ENCODE peak calls at places on chromosomes 13 and 19, in eight cellular contexts. V is putamen; I is stimulated activated CD8-positive, alpha-beta memory T cell treated with anti-CD3 and anti-CD28 coated beads, Interleukin-15, amount 100 ng/mL, for 1 hour; J is HT1080; C is AG09309; E is posterior cingulate gyrus; L is hepatocyte; M is GM23338. Z is an unnamed sample.

GRCh38 chr19:30733826-30734550 is 361.8 kb downstream of the ZNF536 start:
- DNase-seq in V (no peak), M (peak), I (no peak), J (no peak), L (peak), C (no peak), E (no peak), Z (no peak)

GRCh38 chr13:46738055-46738454 is 58.9 kb downstream of the ESD start:
- DNase-seq in J (no peak), M (no peak), E (no peak), V (no peak), I (no peak), C (no peak), L (no peak), Z (no peak)

GRCh38 chr19:4976412-4977298 is 7.7 kb downstream of the KDM4B start:
- DNase-seq in E (peak), M (peak), J (no peak), L (peak), C (peak), V (peak), I (no peak), Z (no peak)

GRCh38 chr13:99376132-99376531 is 68.9 kb upstream of the GPR183 start:
- DNase-seq in E (no peak), J (no peak), M (no peak), C (no peak), I (no peak), V (no peak), L (no peak), Z (no peak)

GRCh38 chr13:113917523-113918371 is 53.9 kb upstream of the GAS6 start:
- DNase-seq in E (no peak), L (no peak), C (no peak), J (no peak), I (no peak), V (no peak), M (no peak), Z (no peak)

GRCh38 chr13:113656015-113656588 is 1.9 kb downstream of the ATP4B start:
- DNase-seq in V (no peak), E (no peak), M (no peak), L (no peak), J (no peak), I (no peak), C (no peak), Z (no peak)

GRCh38 chr19:44792286-44792685 is 14.6 kb downstream of the CBLC start:
- DNase-seq in J (no peak), V (no peak), M (no peak), E (no peak), L (no peak), C (no peak), I (no peak), Z (no peak)

GRCh38 chr13:22285867-22286632 is 615.2 kb downstream of the FGF9 start:
- DNase-seq in C (no peak), J (no peak), I (no peak), L (no peak), V (no peak), M (no peak), E (no peak), Z (no peak)

GRCh38 chr13:71240906-71241305 is 626.1 kb downstream of the DACH1 start:
- DNase-seq in V (no peak), L (peak), J (no peak), C (no peak), I (no peak), E (no peak), M (peak), Z (no peak)

GRCh38 chr19:10565028-10565566 is 713 bp downstream of the KRI1 start:
- DNase-seq in I (no peak), C (no peak), M (peak), E (no peak), L (peak), V (no peak), J (peak), Z (no peak)

GRCh38 chr13:113936566-113936965 is 37.3 kb downstream of the C13orf46 start:
- DNase-seq in J (no peak), V (no peak), I (no peak), L (no peak), E (no peak), M (no peak), C (no peak), Z (no peak)

GRCh38 chr19:1156830-1157615 is 17.0 kb downstream of the SBNO2 start:
- DNase-seq in L (no peak), V (no peak), I (no peak), M (no peak), E (no peak), C (no peak), J (no peak), Z (no peak)

GRCh38 chr19:1999856-2000515 is 15.5 kb downstream of the BTBD2 start:
- DNase-seq in E (no peak), M (no peak), J (no peak), C (no peak), I (no peak), L (peak), V (peak), Z (no peak)

GRCh38 chr19:33465371-33465770 is 56.2 kb downstream of the PEPD start:
- DNase-seq in V (no peak), E (no peak), L (no peak), C (no peak), I (no peak), J (no peak), M (no peak), Z (no peak)

GRCh38 chr19:50198431-50199253 is 4.8 kb upstream of the MYH14 start:
- DNase-seq in I (no peak), V (peak), M (no peak), J (no peak), C (no peak), L (no peak), E (peak), Z (no peak)

GRCh38 chr19:30673336-30673735 is 301.2 kb downstream of the ZNF536 start:
- DNase-seq in C (no peak), L (no peak), J (no peak), E (no peak), I (no peak), V (no peak), M (no peak), Z (no peak)

GRCh38 chr13:47897411-47898050 is 103.5 kb downstream of the SUCLA2 start:
- DNase-seq in M (peak), V (no peak), L (no peak), C (peak), E (no peak), I (no peak), J (peak), Z (no peak)

GRCh38 chr13:85313761-85314503 is 485.3 kb downstream of the SLITRK6 start:
- DNase-seq in I (no peak), E (no peak), C (peak), J (peak), M (no peak), V (no peak), L (peak), Z (no peak)

GRCh38 chr13:79777504-79777903 is 296.5 kb downstream of the NDFIP2 start:
- DNase-seq in J (no peak), C (no peak), M (no peak), I (no peak), E (no peak), L (no peak), V (no peak), Z (no peak)

GRCh38 chr19:29873024-29873800 is 61.4 kb downstream of the CCNE1 start:
- DNase-seq in C (no peak), I (peak), L (peak), M (peak), E (peak), J (peak), V (peak), Z (no peak)

GRCh38 chr19:5654931-5655330 is 25.4 kb downstream of the MICOS13 start:
- DNase-seq in C (no peak), I (no peak), E (no peak), M (no peak), J (no peak), V (no peak), L (no peak), Z (no peak)